ENCODE peak calls at places on chromosomes 5 and 9, in five cellular contexts. E is neural progenitor cell, V is A549, T is HFF-Myc, M is kidney. I is an unnamed sample.

GRCh38 chr5:179608131-179608581 is 15.3 kb downstream of the HNRNPH1 start:
- DNase-seq in T (no peak), E (no peak), V (no peak), M (peak; percentile 73), I (no peak)

GRCh38 chr5:128546658-128547281 is 8.7 kb upstream of the FBN2 start:
- DNase-seq in M (no peak), T (no peak), E (no peak), V (no peak), I (no peak)

GRCh38 chr5:98793223-98793622 is 19.8 kb downstream of the RGMB start:
- DNase-seq in T (no peak), E (no peak), M (no peak), V (no peak), I (no peak)

GRCh38 chr5:83306572-83307241 is 164.8 kb upstream of the VCAN start:
- DNase-seq in E (no peak), T (peak; percentile 54), V (no peak), M (no peak), I (peak; percentile 96)

GRCh38 chr9:24245988-24246387 is 299.7 kb downstream of the IZUMO3 start:
- DNase-seq in T (no peak), V (peak; percentile 29), E (peak; percentile 35), M (no peak), I (peak; percentile 23)

GRCh38 chr5:345404-346195 is 24.1 kb downstream of the AHRR start:
- DNase-seq in T (no peak), E (no peak), M (no peak), V (no peak), I (peak; percentile 22)

GRCh38 chr9:28289732-28290131 is 716.5 kb upstream of the C9orf72 start:
- DNase-seq in V (no peak), E (no peak), T (no peak), M (no peak), I (no peak)

GRCh38 chr5:124996764-124997077 is 250.3 kb upstream of the ZNF608 start:
- DNase-seq in T (no peak), M (no peak), E (peak; percentile 85), V (peak; percentile 44), I (no peak)

GRCh38 chr5:128559300-128560297 is 21.6 kb upstream of the FBN2 start:
- DNase-seq in E (no peak), M (no peak), V (peak; percentile 13), T (no peak), I (no peak)

GRCh38 chr9:69054989-69055388 is 19.4 kb downstream of the FXN start:
- DNase-seq in V (no peak), E (no peak), T (no peak), M (no peak), I (no peak)

GRCh38 chr5:87169300-87169991 is 98.2 kb upstream of the RASA1 start:
- DNase-seq in T (no peak), M (no peak), V (no peak), E (no peak), I (no peak)

GRCh38 chr5:141512390-141513020 is 23.6 kb downstream of the PCDHGC5 start:
- DNase-seq in T (peak; percentile 52), E (peak; percentile 91), V (peak; percentile 63), M (peak; percentile 90), I (peak; percentile 66)

DNA sequence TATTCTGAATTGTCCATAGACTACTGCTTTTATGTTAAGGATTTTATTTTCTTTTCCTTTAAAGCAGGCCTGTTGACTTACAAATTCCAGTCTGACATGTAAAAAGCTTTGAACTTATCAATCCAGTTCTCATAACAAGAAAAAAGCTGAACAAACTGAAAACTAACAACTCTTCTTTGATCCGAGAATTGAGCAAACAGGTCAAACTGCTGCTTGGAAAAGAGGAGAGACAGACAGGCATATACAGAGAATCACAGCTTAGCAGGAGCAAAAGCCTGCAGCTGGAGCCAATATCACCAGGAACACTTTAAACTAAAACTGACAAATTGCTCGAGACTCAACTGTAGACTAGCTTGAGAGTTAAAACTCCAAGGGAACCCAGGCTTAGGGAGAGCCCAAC is 85.8 kb downstream of the HINT1 start:
- DNase-seq in T (no peak), E (peak; percentile 4), V (no peak), M (no peak), I (no peak)
- H3K4me3 ChIP-seq in T (no peak overlapping the region), E (no peak overlapping the region), V (no peak overlapping the region), M (no peak overlapping the region), I (no peak overlapping the region)

GRCh38 chr5:1834721-1835425 is 33.7 kb downstream of the NDUFS6 start:
- DNase-seq in T (no peak), V (no peak), M (peak; percentile 55), E (peak; percentile 52), I (no peak)

GRCh38 chr5:1834022-1834551 is 32.9 kb downstream of the NDUFS6 start:
- DNase-seq in M (peak; percentile 53), V (no peak), E (peak; percentile 36), T (no peak), I (no peak)

GRCh38 chr5:1836891-1837880 is 36.0 kb downstream of the NDUFS6 start:
- DNase-seq in V (no peak), T (no peak), E (no peak), M (peak; percentile 66), I (no peak)

GRCh38 chr5:1836176-1836890 is 35.1 kb downstream of the NDUFS6 start:
- DNase-seq in M (peak; percentile 56), E (no peak), V (no peak), T (no peak), I (no peak)

DNA sequence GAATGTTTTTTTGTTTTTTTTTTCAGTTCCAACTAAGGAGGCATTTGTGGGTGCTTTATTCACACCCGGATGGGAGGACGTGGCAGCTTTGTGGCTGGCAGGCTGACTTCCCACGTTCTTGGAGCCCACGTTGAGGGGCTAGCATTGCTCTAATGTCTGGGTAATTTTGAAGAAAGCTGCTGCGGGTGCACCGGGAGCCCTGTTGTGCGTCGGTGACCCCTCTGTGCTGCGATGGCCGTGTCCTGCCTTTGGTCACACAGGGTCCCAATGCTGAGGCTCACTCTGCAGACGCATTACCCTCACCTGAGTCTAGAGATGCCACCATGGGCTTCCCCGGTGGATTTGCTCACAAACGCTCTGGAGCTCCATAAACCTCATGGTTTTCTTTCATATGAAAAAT is 34.2 kb downstream of the NDUFS6 start:
- DNase-seq in T (no peak), E (no peak), V (no peak), M (peak; percentile 56), I (no peak)
- TF ChIP-seq CTCF in T (no peak), E (no peak), V (no peak), M (no peak), I (no peak)

GRCh38 chr9:94713446-94714185 is 12.9 kb upstream of the AOPEP start:
- DNase-seq in V (no peak), E (no peak), T (no peak), M (no peak), I (no peak)
- H3K4me3 ChIP-seq in V (no peak overlapping the region), E (no peak overlapping the region), T (no peak overlapping the region), M (no peak overlapping the region), I (no peak overlapping the region)

GRCh38 chr9:126501383-126502331 is 112.1 kb upstream of the LMX1B start:
- DNase-seq in T (no peak), V (no peak), E (no peak), M (peak; percentile 70), I (no peak)

GRCh38 chr9:126504086-126504976 is 109.4 kb upstream of the LMX1B start:
- DNase-seq in V (no peak), T (no peak), M (peak; percentile 64), E (no peak), I (no peak)

GRCh38 chr9:126500600-126501382 is 112.9 kb upstream of the LMX1B start:
- DNase-seq in V (peak; percentile 76), M (peak; percentile 89), E (peak; percentile 93), T (peak; percentile 46), I (peak; percentile 61)

GRCh38 chr9:126503333-126504085 is 110.2 kb upstream of the LMX1B start:
- DNase-seq in T (no peak), V (no peak), M (peak; percentile 63), E (no peak), I (peak; percentile 62)

DNA sequence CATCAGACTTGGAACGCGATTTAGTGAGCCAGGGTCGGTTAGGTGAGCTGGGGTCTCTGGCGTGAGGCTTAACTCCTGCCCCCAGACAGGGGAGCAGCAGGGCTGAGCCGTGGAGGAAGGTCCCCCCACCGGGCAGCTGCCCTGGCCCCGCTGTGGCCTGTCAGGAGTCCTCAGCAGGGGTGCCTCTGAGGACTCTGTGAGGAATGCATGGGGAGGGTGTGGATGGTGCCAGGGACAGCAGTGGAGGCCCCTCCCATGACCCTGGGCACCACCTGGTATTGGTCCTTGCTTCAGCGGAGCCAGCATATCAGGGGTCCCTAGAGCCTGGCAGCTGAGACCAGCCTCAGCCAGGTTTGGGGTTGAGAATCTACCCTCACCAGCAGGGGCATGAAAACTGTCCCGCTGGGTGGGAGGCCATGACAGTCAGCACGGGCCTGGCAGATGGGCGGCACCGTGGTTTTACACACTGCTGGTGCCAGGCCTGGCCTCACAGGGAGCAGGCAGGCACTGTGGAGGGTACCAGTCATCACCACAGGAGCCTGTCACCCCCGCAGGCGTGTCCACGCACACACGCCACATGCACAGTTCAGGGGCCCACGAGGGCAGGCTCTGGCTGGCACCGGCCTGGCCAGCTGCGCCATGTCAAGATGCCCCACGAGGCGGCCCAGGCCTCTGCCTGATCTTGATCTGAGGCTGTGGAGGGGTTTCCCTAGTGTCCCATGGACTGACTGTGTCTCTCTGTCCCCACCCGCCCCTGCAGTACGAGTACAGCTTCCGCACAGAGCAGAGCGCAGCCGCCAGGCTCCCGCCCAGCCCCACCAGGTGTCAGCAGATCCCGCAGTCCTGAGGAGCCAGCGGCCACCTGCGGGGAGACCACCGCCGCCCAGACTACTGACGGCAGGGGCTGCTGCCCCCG is 111.1 kb upstream of the LMX1B start:
- DNase-seq in M (peak; percentile 72), T (no peak), V (no peak), E (peak; percentile 49), I (no peak)
- TF ChIP-seq CTCF in M (no peak), T (no peak), V (no peak), E (no peak), I (no peak)

DNA sequence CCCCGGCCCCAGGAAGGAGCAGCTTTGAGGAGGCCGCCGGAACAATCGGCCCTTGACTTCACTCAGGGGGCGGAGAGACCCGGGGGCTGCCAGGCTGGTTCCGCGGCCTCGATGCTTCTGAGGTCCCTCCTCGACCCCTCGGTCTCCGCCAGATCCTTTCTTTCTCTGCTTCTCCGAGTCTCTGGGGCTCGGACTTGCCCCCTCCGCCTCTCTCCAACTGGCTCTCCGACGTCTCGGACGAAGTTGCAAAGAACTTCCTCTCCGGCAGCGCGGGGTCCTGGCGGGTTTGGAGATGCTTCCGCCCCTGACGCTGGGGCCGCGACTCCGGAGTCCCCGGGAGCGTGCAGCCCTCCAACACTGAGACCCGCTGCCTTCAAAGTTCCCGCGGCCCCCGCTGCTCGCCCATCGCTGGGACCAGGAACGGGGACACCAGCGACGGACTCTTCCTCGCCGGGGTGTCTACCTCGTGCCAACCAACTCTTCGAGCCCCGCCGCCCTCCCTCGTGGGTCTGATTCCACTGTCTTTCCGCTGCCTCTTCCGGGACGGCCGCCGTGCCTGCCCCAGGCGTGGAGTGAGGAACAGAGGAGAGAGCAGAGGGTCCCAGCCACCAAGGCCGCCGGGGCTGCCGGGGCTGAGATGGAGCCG is 7.0 kb downstream of the PAX5 start:
- DNase-seq in V (no peak), E (peak; percentile 55), T (no peak), M (no peak), I (no peak)
- H3K4me3 ChIP-seq in V (peak overlapping the region; percentile 40), E (peak overlapping the region; percentile 42), T (no peak overlapping the region), M (no peak overlapping the region), I (no peak overlapping the region)

GRCh38 chr9:130847306-130848217 is 12.5 kb downstream of the ABL1 start:
- DNase-seq in V (peak; percentile 87), T (peak; percentile 96), E (peak; percentile 47), M (peak; percentile 79), I (peak; percentile 100)
- TF ChIP-seq CTCF in V (peak; percentile 19), T (peak; percentile 48), E (no peak), M (no peak), I (peak; percentile 27)